ENCODE peak calls at places on chromosomes 2 and 18, in seven cellular contexts. F is tibial nerve, J is IMR-90, U is A549, A is sigmoid colon, S is GM12892, X is HCT116. I is an unnamed sample.

GRCh38 chr2:168593713-168594112 is 137.6 kb downstream of the CERS6 start:
- DNase-seq in F (no peak), J (no peak), X (no peak), S (no peak), A (no peak), U (no peak), I (no peak)

GRCh38 chr2:235544687-235544965 is 50.8 kb downstream of the AGAP1 start:
- DNase-seq in J (no peak), S (no peak), U (no peak), A (no peak), X (no peak), F (no peak), I (no peak)

GRCh38 chr2:33412920-33413319 is 63.5 kb upstream of the RASGRP3 start:
- DNase-seq in X (peak; percentile 18), A (no peak), J (peak; percentile 76), S (no peak), U (peak; percentile 85), F (no peak), I (peak; percentile 40)

GRCh38 chr2:112301171-112301584 is 25.8 kb downstream of the ZC3H6 start:
- DNase-seq in J (peak; percentile 77), U (no peak), A (no peak), F (no peak), X (no peak), S (no peak), I (no peak)

GRCh38 chr2:210222607-210223006 is 2.6 kb downstream of the ACADL start:
- DNase-seq in X (no peak), U (no peak), F (no peak), S (no peak), A (no peak), J (no peak), I (no peak)

GRCh38 chr2:212536385-212537310 is 2.0 kb downstream of the ERBB4 start:
- DNase-seq in U (no peak), X (no peak), S (no peak), A (no peak), F (no peak), J (no peak), I (no peak)

GRCh38 chr2:134217924-134218323 is 35.9 kb upstream of the MGAT5 start:
- DNase-seq in S (no peak), J (peak; percentile 34), X (no peak), F (no peak), A (no peak), U (no peak), I (no peak)

GRCh38 chr2:84486436-84487115 is 27.5 kb upstream of the SUCLG1 start:
- DNase-seq in F (no peak), A (no peak), X (no peak), U (peak; percentile 79), J (peak; percentile 42), S (no peak), I (no peak)

GRCh38 chr2:88451647-88452150 is 794 bp downstream of the FOXI3 start:
- DNase-seq in X (no peak), J (no peak), F (no peak), A (peak; percentile 49), S (no peak), U (peak; percentile 23), I (peak; percentile 3)

GRCh38 chr2:176461098-176461497 is 191.9 kb downstream of the MTX2 start:
- DNase-seq in S (no peak), X (no peak), A (peak; percentile 67), J (peak; percentile 21), U (no peak), F (no peak), I (no peak)

GRCh38 chr2:237551071-237551574 is 15.3 kb upstream of the PRLH start:
- DNase-seq in X (no peak), U (no peak), A (no peak), J (no peak), F (no peak), S (no peak), I (no peak)

GRCh38 chr2:106847366-106847765 is 38.6 kb downstream of the ST6GAL2 start:
- DNase-seq in U (no peak), S (no peak), A (no peak), X (no peak), J (no peak), F (no peak), I (no peak)

GRCh38 chr2:237688081-237688480 is 60.7 kb downstream of the LRRFIP1 start:
- DNase-seq in A (peak; percentile 51), U (no peak), S (no peak), X (no peak), F (no peak), J (no peak), I (no peak)

GRCh38 chr2:237487496-237487895 is 445 bp downstream of the MLPH start:
- DNase-seq in J (no peak), A (no peak), U (no peak), S (no peak), F (no peak), X (no peak), I (no peak)

GRCh38 chr18:2907459-2908145 is 60.8 kb downstream of the EMILIN2 start:
- DNase-seq in S (no peak), A (no peak), X (no peak), F (peak; percentile 5), J (no peak), U (no peak), I (peak; percentile 63)

GRCh38 chr18:2908166-2908945 is 61.5 kb downstream of the EMILIN2 start:
- DNase-seq in S (no peak), A (no peak), X (no peak), F (peak; percentile 7), J (no peak), U (no peak), I (no peak)

GRCh38 chr18:2905802-2906521 is 59.2 kb downstream of the EMILIN2 start:
- DNase-seq in F (peak; percentile 30), X (peak; percentile 33), J (no peak), U (peak; percentile 57), S (peak; percentile 51), A (peak; percentile 85), I (peak; percentile 65)

GRCh38 chr18:2908946-2909335 is 62.1 kb downstream of the EMILIN2 start:
- DNase-seq in F (peak; percentile 8), U (no peak), A (no peak), X (no peak), S (no peak), J (no peak), I (no peak)

GRCh38 chr18:2906522-2907458 is 60.0 kb downstream of the EMILIN2 start:
- DNase-seq in A (no peak), S (peak; percentile 71), X (no peak), U (peak; percentile 16), F (peak; percentile 12), J (no peak), I (peak; percentile 80)
- TF ChIP-seq POLR2A in A (no peak), S (no peak), X (peak; percentile 49), U (peak; percentile 21), F (no peak), J (no peak), I (no peak)

GRCh38 chr2:164910091-164910899 is 45.0 kb downstream of the SLC38A11 start:
- DNase-seq in F (no peak), J (peak; percentile 77), S (no peak), A (no peak), U (no peak), X (no peak), I (peak; percentile 82)
- TF ChIP-seq POLR2A in F (no peak), J (no peak), S (no peak), A (no peak), U (no peak), X (no peak), I (no peak)

DNA sequence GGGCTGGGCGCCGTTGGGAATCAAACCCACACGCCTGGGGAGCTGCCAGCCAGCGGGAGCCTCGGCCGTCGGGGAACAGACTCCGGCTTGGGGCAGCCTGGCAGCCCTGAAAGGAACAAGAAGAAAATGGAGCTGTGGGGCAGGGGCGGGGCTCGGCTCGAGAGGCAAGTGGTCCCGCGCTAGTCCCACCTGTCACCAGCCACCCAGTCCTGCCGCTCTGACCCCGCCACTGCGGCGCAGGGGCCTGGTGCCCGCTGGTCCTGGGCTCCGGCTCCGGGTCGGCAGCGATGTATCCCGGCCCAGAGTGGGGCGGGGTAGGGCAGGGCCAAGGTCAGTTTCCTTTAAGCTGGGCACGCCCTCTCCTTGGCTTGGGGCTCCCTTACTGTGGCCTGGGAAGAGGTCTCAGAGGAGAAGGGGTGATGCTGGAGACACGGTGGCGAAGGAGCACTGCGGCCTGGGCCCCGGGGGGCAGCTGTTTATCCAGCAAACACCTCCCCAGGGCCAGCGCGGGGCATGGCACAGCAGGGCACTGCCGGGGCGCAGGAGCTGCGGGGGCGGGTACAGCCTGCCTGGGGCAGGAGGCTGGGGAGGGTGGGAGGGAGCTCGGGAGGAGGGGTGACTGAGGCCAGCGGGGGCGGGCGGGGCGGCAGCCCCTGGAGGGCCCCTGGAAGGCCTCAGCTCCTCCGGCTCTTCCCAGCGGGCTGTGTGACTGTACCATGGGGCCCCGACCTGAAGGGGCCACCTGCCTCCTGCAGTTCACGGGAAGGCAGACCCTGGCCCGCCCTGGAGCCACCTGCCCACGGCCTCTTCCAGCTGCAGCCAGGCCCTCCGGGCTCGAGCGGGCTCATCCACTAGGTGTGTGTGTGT is 15.6 kb downstream of the ODC1 start:
- DNase-seq in J (no peak), S (no peak), A (no peak), U (no peak), X (no peak), F (no peak), I (peak; percentile 43)
- TF ChIP-seq POLR2A in J (no peak), S (no peak), A (no peak), U (no peak), X (peak; percentile 56), F (no peak), I (no peak)

GRCh38 chr18:361941-362913 is 94.4 kb upstream of the THOC1 start:
- DNase-seq in A (peak; percentile 78), U (no peak), F (peak; percentile 23), X (no peak), S (no peak), J (peak; percentile 81), I (no peak)
- TF ChIP-seq POLR2A in A (no peak), U (no peak), F (no peak), X (no peak), S (no peak), J (no peak), I (no peak)